ENCODE peak calls at places on chromosomes 16 and 17, in five cellular contexts. B is SJSA1, O is ovary, G is body of pancreas, J is GM23248. M is an unnamed sample.

GRCh38 chr17:79834575-79835469 is 4.4 kb downstream of the CBX4 start:
- DNase-seq in B (no peak), O (no peak), G (no peak), J (no peak), M (no peak)

GRCh38 chr17:47898246-47898645 is 2.2 kb downstream of the SP2 start:
- DNase-seq in B (no peak), O (no peak), G (no peak), J (no peak), M (no peak)

GRCh38 chr16:84484579-84485254 is 19.7 kb downstream of the MEAK7 start:
- DNase-seq in B (no peak), O (peak), G (peak), J (peak), M (no peak)

GRCh38 chr17:49715221-49715620 is 7.5 kb upstream of the SLC35B1 start:
- DNase-seq in B (no peak), O (no peak), G (no peak), J (no peak), M (peak)

GRCh38 chr16:74309789-74310781 is 13.5 kb downstream of the PSMD7 start:
- DNase-seq in B (peak), O (no peak), G (peak), J (peak), M (no peak)

GRCh38 chr17:5971969-5972368 is 98.2 kb upstream of the WSCD1 start:
- DNase-seq in B (no peak), O (no peak), G (no peak), J (no peak), M (no peak)

GRCh38 chr16:47392114-47392513 is 68.7 kb downstream of the ITFG1 start:
- DNase-seq in B (peak), O (no peak), G (peak), J (no peak), M (no peak)

GRCh38 chr17:73196500-73196899 is 3.6 kb downstream of the COG1 start:
- DNase-seq in B (peak), O (peak), G (peak), J (no peak), M (no peak)

GRCh38 chr17:28481081-28481571 is 7.7 kb downstream of the SLC13A2 start:
- DNase-seq in B (no peak), O (no peak), G (no peak), J (no peak), M (no peak)

GRCh38 chr17:48757524-48757961 is 29.0 kb upstream of the HOXB13 start:
- DNase-seq in B (no peak), O (no peak), G (no peak), J (peak), M (no peak)

GRCh38 chr16:25143898-25144297 is 32.4 kb downstream of the LCMT1 start:
- DNase-seq in B (no peak), O (no peak), G (peak), J (peak), M (no peak)

GRCh38 chr17:75096082-75096625 is 8.4 kb downstream of the SLC16A5 start:
- DNase-seq in B (peak), O (no peak), G (peak), J (peak), M (no peak)

GRCh38 chr17:17563530-17563929 is 28.0 kb downstream of the PEMT start:
- DNase-seq in B (no peak), O (no peak), G (no peak), J (no peak), M (no peak)

GRCh38 chr17:17560167-17560566 is 31.3 kb downstream of the PEMT start:
- DNase-seq in B (no peak), O (no peak), G (no peak), J (no peak), M (no peak)

GRCh38 chr17:17560975-17561374 is 30.5 kb downstream of the PEMT start:
- DNase-seq in B (no peak), O (no peak), G (no peak), J (no peak), M (no peak)

GRCh38 chr17:17561408-17562144 is 29.9 kb downstream of the PEMT start:
- DNase-seq in B (no peak), O (no peak), G (peak), J (no peak), M (no peak)

DNA sequence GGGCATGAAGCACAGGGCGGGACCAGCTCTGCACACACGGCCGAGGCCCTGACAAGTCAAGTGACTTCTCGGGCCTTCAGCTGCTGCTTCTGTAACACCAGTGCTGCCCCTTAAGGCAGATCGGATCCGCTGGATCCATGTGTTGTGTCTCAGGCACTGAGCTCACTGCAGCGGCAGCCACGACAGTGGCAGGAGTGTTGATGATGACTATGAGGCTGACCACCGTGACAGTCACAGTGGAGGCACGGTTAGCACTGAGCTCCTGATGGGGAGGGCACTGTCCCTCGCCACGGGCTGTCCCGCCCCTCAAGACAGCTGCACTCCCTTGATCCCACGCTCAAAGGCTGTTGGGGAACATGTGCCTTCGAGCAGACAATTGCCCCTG is 29.4 kb downstream of the PEMT start:
- DNase-seq in B (no peak), O (no peak), G (no peak), J (no peak), M (no peak)
- H3K27ac ChIP-seq in B (no peak), O (no peak), G (peak), J (no peak), M (no peak)

GRCh38 chr17:59837362-59838195 is 55.2 kb downstream of the TUBD1 start:
- DNase-seq in B (peak), O (no peak), G (peak), J (peak), M (peak)

GRCh38 chr17:59840329-59840907 is 52.3 kb downstream of the TUBD1 start:
- DNase-seq in B (peak), O (no peak), G (no peak), J (peak), M (peak)

GRCh38 chr17:59840908-59841666 is 51.7 kb downstream of the TUBD1 start:
- DNase-seq in B (peak), O (no peak), G (no peak), J (peak), M (peak)

GRCh38 chr17:59838196-59838911 is 54.4 kb downstream of the TUBD1 start:
- DNase-seq in B (peak), O (no peak), G (peak), J (peak), M (peak)

DNA sequence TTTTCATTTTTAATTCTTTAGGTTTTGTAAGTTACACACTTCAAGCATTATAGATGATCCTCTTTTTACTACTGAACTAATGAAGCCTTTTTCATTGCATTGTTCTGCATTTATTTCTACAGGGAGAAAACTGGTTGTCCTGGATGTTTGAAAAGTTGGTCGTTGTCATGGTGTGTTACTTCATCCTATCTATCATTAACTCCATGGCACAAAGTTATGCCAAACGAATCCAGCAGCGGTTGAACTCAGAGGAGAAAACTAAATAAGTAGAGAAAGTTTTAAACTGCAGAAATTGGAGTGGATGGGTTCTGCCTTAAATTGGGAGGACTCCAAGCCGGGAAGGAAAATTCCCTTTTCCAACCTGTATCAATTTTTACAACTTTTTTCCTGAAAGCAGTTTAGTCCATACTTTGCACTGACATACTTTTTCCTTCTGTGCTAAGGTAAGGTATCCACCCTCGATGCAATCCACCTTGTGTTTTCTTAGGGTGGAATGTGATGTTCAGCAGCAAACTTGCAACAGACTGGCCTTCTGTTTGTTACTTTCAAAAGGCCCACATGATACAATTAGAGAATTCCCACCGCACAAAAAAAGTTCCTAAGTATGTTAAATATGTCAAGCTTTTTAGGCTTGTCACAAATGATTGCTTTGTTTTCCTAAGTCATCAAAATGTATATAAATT is 53.0 kb downstream of the TUBD1 start:
- DNase-seq in B (no peak), O (no peak), G (no peak), J (peak), M (peak)
- H3K4me3 ChIP-seq in B (peak), O (peak), G (peak), J (peak), M (peak)

DNA sequence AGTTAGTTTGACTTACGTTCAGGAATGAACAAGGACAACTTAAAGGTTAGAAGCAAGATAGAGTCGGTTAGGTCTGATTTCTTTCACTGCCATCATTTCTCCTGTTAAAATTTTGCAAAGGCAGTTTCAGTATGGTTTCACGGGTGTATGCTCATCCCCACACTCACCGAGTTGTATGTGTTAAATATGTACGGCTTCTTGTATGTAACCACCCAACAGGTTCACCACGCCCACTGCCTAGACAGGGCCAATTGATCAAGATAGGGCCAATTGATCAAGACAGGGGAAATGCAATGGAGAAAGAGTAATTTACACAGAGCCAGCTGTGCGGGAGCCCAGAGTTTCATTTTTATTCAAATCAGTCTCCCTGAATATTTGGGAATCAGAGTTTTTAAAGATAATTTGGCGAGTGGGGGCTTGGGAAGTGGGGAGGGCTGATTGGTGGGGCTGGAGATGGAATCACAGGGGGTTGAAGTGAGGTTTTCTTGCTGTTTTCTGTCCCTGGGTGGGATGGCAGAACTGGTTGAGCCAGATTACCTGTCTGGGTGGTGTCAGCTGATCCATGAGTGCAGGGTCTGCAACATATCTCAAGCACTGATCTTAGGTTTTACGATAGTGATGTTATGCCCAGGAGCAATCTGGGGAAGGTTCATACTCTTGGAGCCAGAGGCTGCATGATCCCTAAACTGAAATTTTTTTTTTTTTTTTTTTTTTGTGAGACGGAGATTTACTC is 62.4 kb upstream of the PLCG2 start:
- DNase-seq in B (no peak), O (no peak), G (no peak), J (no peak), M (no peak)
- H3K27ac ChIP-seq in B (no peak), O (no peak), G (no peak), J (no peak), M (peak)

GRCh38 chr16:10577305-10578202 is 2.8 kb downstream of the EMP2 start:
- DNase-seq in B (no peak), O (peak), G (no peak), J (peak), M (no peak)
- H3K4me3 ChIP-seq in B (no peak), O (peak), G (no peak), J (peak), M (no peak)

GRCh38 chr17:4519361-4519788 is 20.7 kb downstream of the SPNS2 start:
- DNase-seq in B (no peak), O (no peak), G (peak), J (no peak), M (no peak)
- H3K27ac ChIP-seq in B (no peak), O (no peak), G (peak), J (no peak), M (no peak)

GRCh38 chr16:80570106-80570478 is 29.3 kb downstream of the DYNLRB2 start:
- DNase-seq in B (no peak), O (no peak), G (no peak), J (no peak), M (no peak)
- H3K4me3 ChIP-seq in B (no peak), O (no peak), G (no peak), J (no peak), M (no peak)

GRCh38 chr17:50956409-50956749 is 90.2 kb upstream of the TOB1 start:
- DNase-seq in B (no peak), O (no peak), G (no peak), J (no peak), M (no peak)
- H3K27ac ChIP-seq in B (no peak), O (no peak), G (peak), J (no peak), M (no peak)

DNA sequence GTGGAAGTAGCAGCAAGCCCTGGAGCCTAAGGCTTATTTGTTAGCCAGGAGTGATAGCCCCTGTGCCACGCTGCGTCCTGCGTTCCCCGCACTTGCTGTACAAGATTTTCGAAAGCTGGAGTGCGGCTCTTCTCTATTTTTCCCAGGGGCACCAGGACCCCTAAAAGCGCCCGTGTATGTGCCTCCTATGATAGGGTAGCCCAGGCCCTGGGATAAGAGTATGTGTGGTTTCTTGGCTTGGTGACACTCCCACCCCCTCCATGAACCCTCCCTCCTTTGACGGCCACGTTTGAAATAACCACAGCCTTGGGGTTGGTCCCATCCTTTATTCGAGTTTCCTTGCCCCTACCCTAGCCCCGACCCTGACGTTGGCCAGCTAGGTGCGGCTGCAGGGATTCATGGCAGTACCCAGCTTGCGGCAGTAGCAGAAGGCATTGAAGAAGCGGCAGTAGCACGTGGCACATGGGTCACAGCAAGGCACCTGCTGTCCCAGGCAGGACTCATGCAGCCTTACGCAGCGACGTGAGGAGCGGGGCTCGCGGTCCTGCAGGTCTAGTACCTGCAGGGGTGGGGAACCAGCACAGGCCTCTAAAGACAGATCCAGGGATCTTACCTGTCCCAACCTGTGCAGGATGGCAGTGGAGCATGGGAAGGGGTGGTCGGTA is 955 bp downstream of the AGRP start:
- DNase-seq in B (no peak), O (no peak), G (no peak), J (no peak), M (no peak)
- H3K4me3 ChIP-seq in B (no peak), O (no peak), G (no peak), J (peak), M (peak)

DNA sequence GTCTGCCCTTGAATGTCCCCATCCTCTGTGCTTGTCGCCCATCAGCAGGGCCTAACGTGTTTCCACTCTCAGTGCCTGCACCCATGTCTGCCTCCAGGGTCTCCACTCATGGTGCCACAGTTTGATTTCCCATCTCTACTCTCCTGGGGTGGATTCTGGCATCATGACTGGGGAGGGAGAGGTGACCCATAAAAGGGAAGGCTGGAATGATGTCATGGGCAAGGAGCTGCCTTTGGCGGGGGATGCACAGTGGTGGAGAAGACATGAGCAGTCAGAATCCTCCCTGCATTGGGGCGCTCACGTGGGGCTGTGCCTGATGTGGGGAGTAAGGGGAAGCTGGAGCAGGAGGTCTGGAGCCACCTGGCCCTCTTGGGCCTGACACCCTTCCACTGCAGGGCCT is 100.9 kb downstream of the USP22 start:
- DNase-seq in B (no peak), O (no peak), G (no peak), J (no peak), M (no peak)
- H3K27ac ChIP-seq in B (no peak), O (no peak), G (no peak), J (no peak), M (no peak)